ENCODE peak calls at places on chromosomes 16 and 17, in nine cellular contexts. Z, E, P, K, I, C, H, D and W are unnamed samples.
A peak's percentile ranks its signal among the peaks of the same experiment; 100 is the strongest.

GRCh38 chr17:2337152-2337810 is at the start of gene SGSM2:
- DNase-seq in Z (peak; percentile 77), C (no peak), K (peak; percentile 56), E (peak; percentile 63), I (peak; percentile 82), D (peak; percentile 90), P (peak; percentile 85), H (peak; percentile 77), W (peak; percentile 57)

GRCh38 chr17:45104497-45104896 is 27.8 kb downstream of the PLCD3 start:
- DNase-seq in P (no peak), I (no peak), H (no peak), Z (peak; percentile 0), K (no peak), E (no peak), D (peak; percentile 63), C (no peak), W (no peak)

GRCh38 chr16:69367980-69368379 is 16.4 kb upstream of the TMED6 start:
- DNase-seq in E (peak; percentile 78), P (no peak), C (no peak), Z (no peak), D (no peak), K (no peak), H (peak; percentile 13), I (no peak), W (no peak)

GRCh38 chr16:88334517-88335149 is 48.1 kb upstream of the ZNF469 start:
- DNase-seq in P (no peak), I (no peak), K (no peak), H (no peak), Z (no peak), E (no peak), D (no peak), C (no peak), W (no peak)

GRCh38 chr17:44807093-44807816 is 22.8 kb downstream of the GJC1 start:
- DNase-seq in D (no peak), C (no peak), I (no peak), K (no peak), P (no peak), Z (no peak), E (no peak), H (no peak), W (no peak)

GRCh38 chr16:29844575-29845331 is 18.3 kb downstream of the CDIPT start:
- DNase-seq in E (peak; percentile 85), P (no peak), C (no peak), K (no peak), H (peak; percentile 3), Z (no peak), D (no peak), I (no peak), W (no peak)

GRCh38 chr17:62614142-62614541 is 13.3 kb upstream of the MRC2 start:
- DNase-seq in C (no peak), Z (no peak), I (no peak), D (no peak), P (no peak), K (no peak), E (peak; percentile 87), H (no peak), W (no peak)

GRCh38 chr16:21301168-21301894 is 23.2 kb upstream of the CRYM start:
- DNase-seq in C (peak; percentile 22), P (peak; percentile 64), E (peak; percentile 70), K (peak; percentile 79), Z (peak; percentile 75), D (peak; percentile 86), H (peak; percentile 85), I (no peak), W (peak; percentile 92)

GRCh38 chr17:76562734-76563148 is 22.9 kb downstream of the PRCD start:
- DNase-seq in I (no peak), E (peak; percentile 91), H (no peak), P (peak; percentile 57), Z (no peak), K (no peak), C (no peak), D (no peak), W (no peak)

GRCh38 chr17:62927083-62927482 is 39.0 kb upstream of the TANC2 start:
- DNase-seq in E (no peak), I (no peak), C (no peak), Z (no peak), K (no peak), D (no peak), H (no peak), P (no peak), W (no peak)

GRCh38 chr16:57235128-57236092 is 9.6 kb upstream of the ARL2BP start:
- DNase-seq in Z (no peak), C (no peak), K (no peak), E (peak; percentile 43), D (no peak), P (no peak), I (no peak), H (peak; percentile 38), W (no peak)

GRCh38 chr16:72324578-72324977 is 152.6 kb upstream of the PMFBP1 start:
- DNase-seq in E (no peak), H (no peak), Z (no peak), K (no peak), P (no peak), D (peak; percentile 32), C (no peak), I (no peak), W (no peak)

GRCh38 chr16:75272097-75272548 is 20.7 kb upstream of the BCAR1 start:
- DNase-seq in C (no peak), Z (no peak), I (no peak), D (no peak), H (no peak), E (no peak), P (no peak), K (no peak), W (no peak)

GRCh38 chr17:15510361-15510760 is 42.9 kb upstream of the CDRT4 start:
- DNase-seq in D (no peak), C (peak; percentile 28), Z (no peak), P (no peak), K (no peak), I (no peak), E (peak; percentile 58), H (no peak), W (no peak)

GRCh38 chr17:33377837-33378236 is 84.7 kb upstream of the ASIC2 start:
- DNase-seq in H (no peak), I (no peak), P (no peak), C (no peak), E (no peak), K (no peak), D (no peak), Z (no peak), W (no peak)

GRCh38 chr17:5362162-5362811 is 57.2 kb downstream of the NUP88 start:
- DNase-seq in E (no peak), D (no peak), H (no peak), P (no peak), C (no peak), Z (no peak), K (no peak), I (no peak), W (no peak)

DNA sequence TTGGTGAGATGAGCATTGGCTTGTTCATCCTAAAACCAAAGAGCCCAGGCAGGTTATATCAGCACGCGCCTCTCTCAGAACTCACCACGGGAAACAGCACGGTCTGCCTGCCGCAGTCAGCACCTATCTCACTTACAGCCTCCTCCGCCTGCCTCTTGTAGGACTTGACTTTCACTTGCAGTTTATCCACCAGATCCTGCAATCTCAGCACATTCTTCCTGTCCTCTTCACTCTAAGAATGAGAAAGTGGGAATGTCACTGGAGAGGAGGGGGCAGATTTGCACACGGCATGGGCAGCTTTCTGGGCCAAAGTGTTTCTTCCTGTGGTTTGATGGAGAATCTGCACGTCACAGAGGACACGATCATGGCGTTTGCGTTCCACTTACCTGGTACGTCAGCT is 27.4 kb downstream of the MYH3 start:
- DNase-seq in E (no peak), Z (no peak), H (no peak), C (no peak), P (no peak), D (no peak), I (no peak), K (no peak), W (no peak)
- H3K4me1 ChIP-seq in E (peaks cover 10% of the 10 kb centered on the region), Z (no peaks in the 10 kb centered on the region), H (no peaks in the 10 kb centered on the region), C (no peaks in the 10 kb centered on the region), P (no peaks in the 10 kb centered on the region), D (no peaks in the 10 kb centered on the region), I (no peaks in the 10 kb centered on the region), K (no peaks in the 10 kb centered on the region), W (no peaks in the 10 kb centered on the region)

GRCh38 chr16:1275791-1276579 is 20.1 kb downstream of the TPSD1 start:
- DNase-seq in Z (no peak), C (no peak), P (no peak), D (no peak), H (no peak), K (no peak), E (no peak), I (no peak), W (no peak)
- H3K4me3 ChIP-seq in Z (no peak overlapping the region), C (no peak overlapping the region), P (no peak overlapping the region), D (no peak overlapping the region), H (no peak overlapping the region), K (no peak overlapping the region), E (no peak overlapping the region), I (no peak overlapping the region), W (no peak overlapping the region)

GRCh38 chr17:48629411-48629759 is 3.2 kb upstream of the HOXB9 start:
- DNase-seq in I (no peak), P (no peak), C (no peak), D (no peak), H (no peak), E (no peak), K (no peak), Z (no peak), W (no peak)
- H3K27me3 ChIP-seq in I (peaks cover 39% of the 10 kb centered on the region), P (peaks cover 99% of the 10 kb centered on the region), C (peaks cover 46% of the 10 kb centered on the region), D (no peaks in the 10 kb centered on the region), H (peaks cover 98% of the 10 kb centered on the region), E (peaks cover 100% of the 10 kb centered on the region), K (no peaks in the 10 kb centered on the region), Z (peaks cover 100% of the 10 kb centered on the region), W (peaks cover 55% of the 10 kb centered on the region)

GRCh38 chr17:55561973-55562495 is 50.8 kb upstream of the SMIM36 start:
- DNase-seq in Z (no peak), H (no peak), P (no peak), K (no peak), I (no peak), C (no peak), D (no peak), E (no peak), W (no peak)

GRCh38 chr17:55567240-55568216 is 56.3 kb upstream of the SMIM36 start:
- DNase-seq in D (peak; percentile 92), H (no peak), C (no peak), Z (no peak), K (peak; percentile 22), E (peak; percentile 66), P (peak; percentile 55), I (no peak), W (no peak)

GRCh38 chr17:55561316-55561972 is 50.2 kb upstream of the SMIM36 start:
- DNase-seq in E (no peak), K (no peak), H (no peak), Z (no peak), D (no peak), I (no peak), C (no peak), P (no peak), W (no peak)

GRCh38 chr17:55563363-55563762 is 52.1 kb upstream of the SMIM36 start:
- DNase-seq in D (no peak), C (no peak), I (no peak), E (no peak), P (no peak), H (no peak), Z (no peak), K (no peak), W (no peak)

DNA sequence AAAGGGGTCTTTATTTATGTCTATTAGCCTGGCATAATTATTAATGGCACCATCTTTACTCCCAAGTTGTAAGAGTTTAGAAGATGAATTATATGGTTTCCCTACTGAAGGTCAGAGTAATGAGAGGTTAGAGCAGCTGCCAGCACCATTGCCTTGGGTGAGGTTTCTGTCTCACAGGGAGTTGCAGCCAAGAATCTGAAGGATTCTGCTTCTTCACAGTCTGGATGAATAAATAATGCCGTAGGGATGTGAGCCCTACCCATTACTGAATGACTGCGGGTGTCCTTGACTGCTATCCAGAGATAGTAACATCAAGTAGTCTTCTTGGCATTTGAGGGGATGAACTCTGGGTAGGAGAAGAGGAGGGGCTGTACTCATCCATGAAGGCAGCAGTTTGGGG is 52.8 kb upstream of the SMIM36 start:
- DNase-seq in H (no peak), D (no peak), E (no peak), K (no peak), Z (no peak), P (no peak), I (no peak), C (no peak), W (no peak)
- H3K4me1 ChIP-seq in H (no peaks in the 10 kb centered on the region), D (peaks cover 5% of the 10 kb centered on the region), E (peaks cover 11% of the 10 kb centered on the region), K (no peaks in the 10 kb centered on the region), Z (no peaks in the 10 kb centered on the region), P (peaks cover 3% of the 10 kb centered on the region), I (no peaks in the 10 kb centered on the region), C (no peaks in the 10 kb centered on the region), W (no peaks in the 10 kb centered on the region)